ENCODE peak calls at places on chromosomes 1 and 21, in seven cellular contexts. One of them, this sample, is unnamed.

GRCh38 chr1:8022395-8023286 is 3.5 kb downstream of the ERRFI1 start:
- DNase-seq in AG08395: no peak
- DNase-seq in NCI-H345: no peak
- DNase-seq in OCI-M1: no peak
- DNase-seq in left colon: no peak
- DNase-seq in immature natural killer cell: no peak
- DNase-seq in amygdala: no peak
- DNase-seq in this sample: no peak

GRCh38 chr1:62481681-62482080 is 44.8 kb downstream of the USP1 start:
- DNase-seq in AG08395: no peak
- DNase-seq in NCI-H345: no peak
- DNase-seq in OCI-M1: no peak
- DNase-seq in left colon: no peak
- DNase-seq in immature natural killer cell: no peak
- DNase-seq in amygdala: no peak
- DNase-seq in this sample: no peak

GRCh38 chr21:44793269-44794030 is 8.2 kb downstream of the UBE2G2 start:
- DNase-seq in AG08395: peak
- DNase-seq in NCI-H345: peak
- DNase-seq in OCI-M1: peak
- DNase-seq in left colon: no peak
- DNase-seq in immature natural killer cell: peak
- DNase-seq in amygdala: no peak
- DNase-seq in this sample: no peak

GRCh38 chr21:16634522-16634914 is 878.3 kb upstream of the CXADR start:
- DNase-seq in AG08395: no peak
- DNase-seq in NCI-H345: peak
- DNase-seq in OCI-M1: no peak
- DNase-seq in left colon: no peak
- DNase-seq in immature natural killer cell: no peak
- DNase-seq in amygdala: no peak
- DNase-seq in this sample: no peak

GRCh38 chr1:58785424-58786058 is 1.7 kb upstream of the JUN start:
- DNase-seq in AG08395: peak
- DNase-seq in NCI-H345: peak
- DNase-seq in OCI-M1: no peak
- DNase-seq in left colon: peak
- DNase-seq in immature natural killer cell: no peak
- DNase-seq in amygdala: peak
- DNase-seq in this sample: no peak

GRCh38 chr1:220843481-220844011 is 35.7 kb upstream of the HLX start:
- DNase-seq in AG08395: no peak
- DNase-seq in NCI-H345: no peak
- DNase-seq in OCI-M1: no peak
- DNase-seq in left colon: peak
- DNase-seq in immature natural killer cell: no peak
- DNase-seq in amygdala: no peak
- DNase-seq in this sample: peak

GRCh38 chr1:205994342-205994741 is 8.9 kb downstream of the RAB7B start:
- DNase-seq in AG08395: no peak
- DNase-seq in NCI-H345: no peak
- DNase-seq in OCI-M1: no peak
- DNase-seq in left colon: peak
- DNase-seq in immature natural killer cell: no peak
- DNase-seq in amygdala: peak
- DNase-seq in this sample: no peak

GRCh38 chr21:33059319-33059894 is 10.5 kb upstream of the OLIG1 start:
- DNase-seq in AG08395: no peak
- DNase-seq in NCI-H345: no peak
- DNase-seq in OCI-M1: peak
- DNase-seq in left colon: no peak
- DNase-seq in immature natural killer cell: peak
- DNase-seq in amygdala: no peak
- DNase-seq in this sample: no peak

GRCh38 chr21:31732891-31733520 is 1.1 kb upstream of the SCAF4 start:
- DNase-seq in AG08395: peak
- DNase-seq in NCI-H345: peak
- DNase-seq in OCI-M1: no peak
- DNase-seq in left colon: peak
- DNase-seq in immature natural killer cell: no peak
- DNase-seq in amygdala: no peak
- DNase-seq in this sample: no peak

GRCh38 chr1:152143147-152143845 is 15.7 kb downstream of the RPTN start:
- DNase-seq in AG08395: no peak
- DNase-seq in NCI-H345: no peak
- DNase-seq in OCI-M1: no peak
- DNase-seq in left colon: no peak
- DNase-seq in immature natural killer cell: no peak
- DNase-seq in amygdala: no peak
- DNase-seq in this sample: no peak

GRCh38 chr1:183019860-183020259 is 3.4 kb upstream of the LAMC1 start:
- DNase-seq in AG08395: no peak
- DNase-seq in NCI-H345: no peak
- DNase-seq in OCI-M1: no peak
- DNase-seq in left colon: no peak
- DNase-seq in immature natural killer cell: no peak
- DNase-seq in amygdala: no peak
- DNase-seq in this sample: peak

GRCh38 chr1:6911229-6911941 is 126.1 kb downstream of the CAMTA1 start:
- DNase-seq in AG08395: no peak
- DNase-seq in NCI-H345: no peak
- DNase-seq in OCI-M1: peak
- DNase-seq in left colon: no peak
- DNase-seq in immature natural killer cell: no peak
- DNase-seq in amygdala: no peak
- DNase-seq in this sample: no peak

GRCh38 chr1:53391982-53392381 is 64.1 kb upstream of the LRP8 start:
- DNase-seq in AG08395: peak
- DNase-seq in NCI-H345: no peak
- DNase-seq in OCI-M1: no peak
- DNase-seq in left colon: no peak
- DNase-seq in immature natural killer cell: no peak
- DNase-seq in amygdala: no peak
- DNase-seq in this sample: no peak

GRCh38 chr1:155255243-155256100 is at the start of gene ENTREP3:
- DNase-seq in AG08395: peak
- DNase-seq in NCI-H345: peak
- DNase-seq in OCI-M1: peak
- DNase-seq in left colon: peak
- DNase-seq in immature natural killer cell: peak
- DNase-seq in amygdala: peak
- DNase-seq in this sample: no peak

GRCh38 chr1:152654110-152654509 is 9.1 kb upstream of the LCE2D start:
- DNase-seq in AG08395: peak
- DNase-seq in NCI-H345: peak
- DNase-seq in OCI-M1: peak
- DNase-seq in left colon: no peak
- DNase-seq in immature natural killer cell: peak
- DNase-seq in amygdala: no peak
- DNase-seq in this sample: peak

GRCh38 chr1:14435368-14436023 is 163.0 kb upstream of the KAZN start:
- DNase-seq in AG08395: no peak
- DNase-seq in NCI-H345: no peak
- DNase-seq in OCI-M1: peak
- DNase-seq in left colon: no peak
- DNase-seq in immature natural killer cell: no peak
- DNase-seq in amygdala: no peak
- DNase-seq in this sample: no peak

GRCh38 chr21:37914211-37914900 is 1.9 kb downstream of the KCNJ6 start:
- DNase-seq in AG08395: peak
- DNase-seq in NCI-H345: no peak
- DNase-seq in OCI-M1: no peak
- DNase-seq in left colon: no peak
- DNase-seq in immature natural killer cell: no peak
- DNase-seq in amygdala: no peak
- DNase-seq in this sample: no peak

GRCh38 chr1:169682077-169682476 is 29.3 kb downstream of the SELL start:
- DNase-seq in AG08395: no peak
- DNase-seq in NCI-H345: no peak
- DNase-seq in OCI-M1: no peak
- DNase-seq in left colon: no peak
- DNase-seq in immature natural killer cell: no peak
- DNase-seq in amygdala: no peak
- DNase-seq in this sample: no peak

GRCh38 chr1:48250572-48250971 is 28.1 kb downstream of the SLC5A9 start:
- DNase-seq in AG08395: no peak
- DNase-seq in NCI-H345: peak
- DNase-seq in OCI-M1: no peak
- DNase-seq in left colon: no peak
- DNase-seq in immature natural killer cell: no peak
- DNase-seq in amygdala: no peak
- DNase-seq in this sample: no peak

GRCh38 chr1:45827256-45827655 is 23.8 kb downstream of the MAST2 start:
- DNase-seq in AG08395: no peak
- DNase-seq in NCI-H345: no peak
- DNase-seq in OCI-M1: no peak
- DNase-seq in left colon: no peak
- DNase-seq in immature natural killer cell: no peak
- DNase-seq in amygdala: no peak
- DNase-seq in this sample: no peak

GRCh38 chr1:54384921-54385726 is 21.1 kb downstream of the SSBP3 start:
- DNase-seq in AG08395: peak
- DNase-seq in NCI-H345: no peak
- DNase-seq in OCI-M1: no peak
- DNase-seq in left colon: no peak
- DNase-seq in immature natural killer cell: no peak
- DNase-seq in amygdala: no peak
- DNase-seq in this sample: no peak

GRCh38 chr1:84283381-84283780 is 18.1 kb upstream of the SAMD13 start:
- DNase-seq in AG08395: no peak
- DNase-seq in NCI-H345: no peak
- DNase-seq in OCI-M1: peak
- DNase-seq in left colon: no peak
- DNase-seq in immature natural killer cell: no peak
- DNase-seq in amygdala: no peak
- DNase-seq in this sample: no peak

GRCh38 chr1:31746687-31747086 is 17.5 kb downstream of the ADGRB2 start:
- DNase-seq in AG08395: no peak
- DNase-seq in NCI-H345: no peak
- DNase-seq in OCI-M1: no peak
- DNase-seq in left colon: no peak
- DNase-seq in immature natural killer cell: peak
- DNase-seq in amygdala: no peak
- DNase-seq in this sample: no peak

GRCh38 chr1:119673171-119673940 is 25.3 kb upstream of the ZNF697 start:
- DNase-seq in AG08395: no peak
- DNase-seq in NCI-H345: no peak
- DNase-seq in OCI-M1: no peak
- DNase-seq in left colon: no peak
- DNase-seq in immature natural killer cell: no peak
- DNase-seq in amygdala: no peak
- DNase-seq in this sample: no peak

GRCh38 chr1:201850053-201850397 is 21.1 kb downstream of the IPO9 start:
- DNase-seq in AG08395: peak
- DNase-seq in NCI-H345: no peak
- DNase-seq in OCI-M1: no peak
- DNase-seq in left colon: no peak
- DNase-seq in immature natural killer cell: no peak
- DNase-seq in amygdala: no peak
- DNase-seq in this sample: peak

GRCh38 chr1:52032785-52033131 is 852 bp downstream of the KTI12 start:
- DNase-seq in AG08395: peak
- DNase-seq in NCI-H345: no peak
- DNase-seq in OCI-M1: peak
- DNase-seq in left colon: peak
- DNase-seq in immature natural killer cell: peak
- DNase-seq in amygdala: no peak
- DNase-seq in this sample: no peak

GRCh38 chr21:25461730-25462129 is 145.6 kb downstream of the MRPL39 start:
- DNase-seq in AG08395: no peak
- DNase-seq in NCI-H345: no peak
- DNase-seq in OCI-M1: no peak
- DNase-seq in left colon: no peak
- DNase-seq in immature natural killer cell: no peak
- DNase-seq in amygdala: no peak
- DNase-seq in this sample: no peak

GRCh38 chr1:7408771-7409150 is 362.3 kb upstream of the VAMP3 start:
- DNase-seq in AG08395: no peak
- DNase-seq in NCI-H345: no peak
- DNase-seq in OCI-M1: no peak
- DNase-seq in left colon: no peak
- DNase-seq in immature natural killer cell: no peak
- DNase-seq in amygdala: no peak
- DNase-seq in this sample: no peak

GRCh38 chr21:44421901-44422840 is 33.1 kb upstream of the LRRC3 start:
- DNase-seq in AG08395: no peak
- DNase-seq in NCI-H345: no peak
- DNase-seq in OCI-M1: no peak
- DNase-seq in left colon: peak
- DNase-seq in immature natural killer cell: no peak
- DNase-seq in amygdala: no peak
- DNase-seq in this sample: no peak

GRCh38 chr1:58580186-58580585 is 3.1 kb upstream of the TACSTD2 start:
- DNase-seq in AG08395: no peak
- DNase-seq in NCI-H345: no peak
- DNase-seq in OCI-M1: no peak
- DNase-seq in left colon: no peak
- DNase-seq in immature natural killer cell: no peak
- DNase-seq in amygdala: no peak
- DNase-seq in this sample: no peak

GRCh38 chr21:9839011-9839661 is 682.2 kb upstream of the TPTE start:
- DNase-seq in AG08395: no peak
- DNase-seq in NCI-H345: no peak
- DNase-seq in OCI-M1: no peak
- DNase-seq in left colon: no peak
- DNase-seq in immature natural killer cell: no peak
- DNase-seq in amygdala: no peak
- DNase-seq in this sample: no peak

GRCh38 chr1:235887676-235888075 is 21.0 kb upstream of the LYST start:
- DNase-seq in AG08395: no peak
- DNase-seq in NCI-H345: no peak
- DNase-seq in OCI-M1: no peak
- DNase-seq in left colon: no peak
- DNase-seq in immature natural killer cell: no peak
- DNase-seq in amygdala: no peak
- DNase-seq in this sample: no peak

GRCh38 chr1:85623061-85623471 is 42.5 kb downstream of the CCN1 start:
- DNase-seq in AG08395: peak
- DNase-seq in NCI-H345: no peak
- DNase-seq in OCI-M1: peak
- DNase-seq in left colon: no peak
- DNase-seq in immature natural killer cell: no peak
- DNase-seq in amygdala: no peak
- DNase-seq in this sample: no peak

GRCh38 chr1:114040273-114041043 is 61.2 kb downstream of the OLFML3 start:
- DNase-seq in AG08395: peak
- DNase-seq in NCI-H345: no peak
- DNase-seq in OCI-M1: peak
- DNase-seq in left colon: no peak
- DNase-seq in immature natural killer cell: no peak
- DNase-seq in amygdala: no peak
- DNase-seq in this sample: no peak

GRCh38 chr1:175208773-175209492 is 16.4 kb upstream of the KIAA0040 start:
- DNase-seq in AG08395: no peak
- DNase-seq in NCI-H345: no peak
- DNase-seq in OCI-M1: peak
- DNase-seq in left colon: no peak
- DNase-seq in immature natural killer cell: peak
- DNase-seq in amygdala: no peak
- DNase-seq in this sample: no peak

GRCh38 chr1:2784854-2785630 is 16.5 kb downstream of the TTC34 start:
- DNase-seq in AG08395: no peak
- DNase-seq in NCI-H345: no peak
- DNase-seq in OCI-M1: no peak
- DNase-seq in left colon: no peak
- DNase-seq in immature natural killer cell: no peak
- DNase-seq in amygdala: no peak
- DNase-seq in this sample: no peak